ENCODE peak calls at places on chromosomes 5 and 9, in five cellular contexts. P, U, X, D and G are unnamed samples.

GRCh38 chr5:76724871-76725270 is 8.9 kb downstream of the F2R start:
- DNase-seq in X (no peak), D (no peak), P (no peak), U (no peak), G (no peak)

GRCh38 chr5:158198636-158199035 is 339.7 kb upstream of the CLINT1 start:
- DNase-seq in X (no peak), U (no peak), D (no peak), P (no peak), G (no peak)

GRCh38 chr5:130720355-130720754 is 444.7 kb downstream of the HINT1 start:
- DNase-seq in X (no peak), D (no peak), P (no peak), U (no peak), G (no peak)

GRCh38 chr9:80707120-80707519 is 982.2 kb downstream of the TLE1 start:
- DNase-seq in D (no peak), X (no peak), U (no peak), P (no peak), G (no peak)

GRCh38 chr5:53303105-53303504 is 177.3 kb upstream of the FST start:
- DNase-seq in P (no peak), D (no peak), X (no peak), U (no peak), G (no peak)

GRCh38 chr5:123261752-123262151 is 161.5 kb downstream of the CEP120 start:
- DNase-seq in P (no peak), D (no peak), U (no peak), X (no peak), G (no peak)

GRCh38 chr9:74942801-74943200 is 9.9 kb downstream of the C9orf40 start:
- DNase-seq in X (no peak), P (no peak), D (no peak), U (no peak), G (no peak)

GRCh38 chr9:133449760-133450159 is 10.0 kb upstream of the CACFD1 start:
- DNase-seq in P (no peak), X (no peak), U (no peak), D (no peak), G (peak)

GRCh38 chr5:54859321-54859720 is 126.1 kb downstream of the ESM1 start:
- DNase-seq in X (no peak), U (no peak), P (no peak), D (no peak), G (no peak)

GRCh38 chr5:177332896-177333260 is 18.6 kb downstream of the LMAN2 start:
- DNase-seq in D (no peak), X (no peak), U (no peak), P (no peak), G (no peak)

GRCh38 chr5:59450245-59450644 is 443.3 kb downstream of the PDE4D start:
- DNase-seq in X (no peak), U (no peak), D (no peak), P (no peak), G (no peak)

GRCh38 chr5:100909034-100909433 is 6.0 kb upstream of the ST8SIA4 start:
- DNase-seq in U (no peak), D (no peak), P (no peak), X (no peak), G (no peak)

GRCh38 chr9:114369567-114370240 is 18.1 kb downstream of the AKNA start:
- DNase-seq in D (no peak), P (no peak), U (no peak), X (no peak), G (no peak)

GRCh38 chr9:128420060-128420650 is 502 bp upstream of the CERCAM start:
- DNase-seq in D (no peak), U (peak), X (peak), P (peak), G (peak)

GRCh38 chr9:4293293-4293931 is 6.5 kb downstream of the GLIS3 start:
- DNase-seq in U (no peak), D (no peak), X (no peak), P (peak), G (peak)